ENCODE peak calls at places on chromosomes 11 and 22, in six cellular contexts. S, F, U, P, V and Q are unnamed samples. For H3K4me1, the result is how much of the 10 kb centered on the place peaks cover.

GRCh38 chr11:78822931-78823423 is 248.3 kb upstream of the NARS2 start:
- DNase-seq in P (peak), S (no peak), V (peak), F (no peak), U (no peak), Q (no peak)

GRCh38 chr11:62665630-62666258 is 632 bp downstream of the CSKMT start:
- DNase-seq in S (peak), P (peak), F (no peak), V (peak), U (peak), Q (no peak)

GRCh38 chr11:27596388-27596787 is 89.8 kb upstream of the LIN7C start:
- DNase-seq in U (no peak), V (no peak), S (no peak), P (no peak), F (no peak), Q (no peak)

GRCh38 chr11:19162946-19163345 is 38.8 kb downstream of the CSRP3 start:
- DNase-seq in S (no peak), V (no peak), P (no peak), U (no peak), F (no peak), Q (no peak)

GRCh38 chr11:31786996-31787685 is 24.0 kb downstream of the PAX6 start:
- DNase-seq in P (no peak), U (no peak), S (no peak), V (no peak), F (no peak), Q (no peak)

GRCh38 chr11:83252941-83253340 is 33.2 kb downstream of the CCDC90B start:
- DNase-seq in P (no peak), S (no peak), F (no peak), V (no peak), U (no peak), Q (no peak)

GRCh38 chr22:35552186-35552842 is 11.7 kb downstream of the RASD2 start:
- DNase-seq in P (no peak), U (peak), F (no peak), S (peak), V (no peak), Q (no peak)

GRCh38 chr22:24510694-24511625 is 15.8 kb downstream of the UPB1 start:
- DNase-seq in V (no peak), P (no peak), S (peak), F (no peak), U (peak), Q (no peak)

GRCh38 chr22:46977656-46978343 is 215.3 kb downstream of the TBC1D22A start:
- DNase-seq in S (no peak), F (no peak), P (no peak), U (no peak), V (no peak), Q (no peak)

GRCh38 chr11:87901366-87901765 is 273.9 kb downstream of the RAB38 start:
- DNase-seq in S (no peak), F (no peak), U (no peak), P (no peak), V (no peak), Q (no peak)

GRCh38 chr11:12245549-12245986 is 131.8 kb upstream of the PARVA start:
- DNase-seq in S (no peak), F (no peak), P (no peak), U (peak), V (no peak), Q (no peak)

GRCh38 chr11:12245091-12245490 is 132.3 kb upstream of the PARVA start:
- DNase-seq in P (no peak), S (no peak), V (no peak), F (no peak), U (peak), Q (no peak)

GRCh38 chr11:12246989-12247388 is 130.4 kb upstream of the PARVA start:
- DNase-seq in V (no peak), P (no peak), S (no peak), F (no peak), U (no peak), Q (no peak)

GRCh38 chr11:12247543-12248287 is 129.7 kb upstream of the PARVA start:
- DNase-seq in F (no peak), V (no peak), S (no peak), P (no peak), U (no peak), Q (no peak)

GRCh38 chr11:12246169-12246568 is 131.2 kb upstream of the PARVA start:
- DNase-seq in V (no peak), P (peak), F (no peak), U (peak), S (no peak), Q (no peak)
- H3K4me1 ChIP-seq in V (under half), P (under half), F (under half), U (half or more), S (under half), Q (under half)

DNA sequence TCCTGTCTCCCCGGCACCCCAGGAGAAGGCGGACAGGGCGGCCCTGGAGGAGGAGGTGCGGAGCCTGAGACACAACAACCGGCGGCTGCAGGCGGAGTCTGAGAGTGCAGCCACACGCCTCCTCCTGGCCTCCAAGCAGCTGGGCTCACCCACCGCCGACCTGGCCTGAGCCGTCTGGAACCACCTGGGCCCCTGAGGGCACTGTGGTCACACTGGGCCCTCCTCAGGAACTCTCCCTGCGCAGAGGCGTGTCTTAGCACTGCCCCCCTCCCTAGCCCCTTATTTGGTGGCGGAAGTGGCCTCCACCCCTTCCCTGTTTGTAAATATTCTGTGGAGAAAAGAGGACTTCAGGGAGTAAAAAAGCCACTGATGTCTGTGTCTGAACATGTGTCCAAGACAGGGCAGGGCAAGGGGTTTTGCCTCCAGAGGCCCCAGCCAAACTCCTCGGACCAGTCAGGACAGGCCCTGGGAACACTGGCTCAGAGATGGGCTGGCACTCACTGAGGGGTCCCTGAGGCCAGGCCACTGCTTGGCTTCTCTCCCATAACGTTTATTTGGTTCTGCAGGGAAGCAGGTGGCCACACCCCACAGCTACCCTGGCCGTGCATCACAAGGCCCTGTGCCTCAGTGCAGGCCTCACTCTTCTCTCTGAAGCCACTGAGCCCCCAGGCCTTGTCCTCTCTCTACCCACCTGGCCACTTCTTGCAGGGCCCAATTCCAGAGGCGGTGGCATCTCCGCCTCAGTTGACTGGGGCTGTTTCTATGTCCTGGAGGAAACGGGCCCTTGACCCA is 12.0 kb downstream of the RELA start:
- DNase-seq in U (no peak), V (no peak), F (no peak), P (peak), S (no peak), Q (peak)
- H3K27ac ChIP-seq in U (no peak), V (no peak), F (peak), P (peak), S (no peak), Q (peak)

DNA sequence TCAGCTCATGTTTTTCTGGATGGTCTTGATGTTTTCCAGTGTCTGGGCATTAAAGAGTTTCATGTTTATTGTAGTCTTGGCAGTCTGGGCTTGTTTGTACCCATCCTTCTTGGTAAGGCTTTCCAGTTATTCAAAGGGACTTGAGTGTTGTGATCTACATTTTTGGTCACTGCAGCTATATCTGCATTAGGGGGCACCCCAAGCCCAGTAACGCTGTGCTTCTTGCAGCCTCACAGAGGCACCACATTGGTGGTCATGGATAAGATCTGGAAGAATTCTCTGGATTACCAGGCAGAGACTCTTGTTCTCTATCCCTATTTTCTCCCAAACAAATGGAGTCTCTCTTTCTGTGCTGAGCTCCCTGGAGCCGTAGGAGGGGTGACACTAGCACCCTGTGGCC is 451.5 kb upstream of the FAT3 start:
- DNase-seq in S (no peak), F (no peak), U (no peak), P (no peak), V (no peak), Q (no peak)
- TF ChIP-seq CTCF in S (no peak), F (peak), U (no peak), P (no peak), V (no peak), Q (peak)

GRCh38 chr11:33732176-33732575 is 4.0 kb downstream of the CD59 start:
- DNase-seq in S (no peak), F (no peak), P (no peak), V (no peak), U (no peak), Q (no peak)

GRCh38 chr11:33734441-33735165 is 1.6 kb downstream of the CD59 start:
- DNase-seq in U (peak), V (peak), F (no peak), S (no peak), P (peak), Q (no peak)

GRCh38 chr11:33735166-33735425 is 1.1 kb downstream of the CD59 start:
- DNase-seq in P (no peak), S (peak), V (no peak), F (no peak), U (peak), Q (no peak)

GRCh38 chr11:33735426-33736147 is 636 bp downstream of the CD59 start:
- DNase-seq in S (peak), V (no peak), P (peak), F (no peak), U (peak), Q (no peak)

DNA sequence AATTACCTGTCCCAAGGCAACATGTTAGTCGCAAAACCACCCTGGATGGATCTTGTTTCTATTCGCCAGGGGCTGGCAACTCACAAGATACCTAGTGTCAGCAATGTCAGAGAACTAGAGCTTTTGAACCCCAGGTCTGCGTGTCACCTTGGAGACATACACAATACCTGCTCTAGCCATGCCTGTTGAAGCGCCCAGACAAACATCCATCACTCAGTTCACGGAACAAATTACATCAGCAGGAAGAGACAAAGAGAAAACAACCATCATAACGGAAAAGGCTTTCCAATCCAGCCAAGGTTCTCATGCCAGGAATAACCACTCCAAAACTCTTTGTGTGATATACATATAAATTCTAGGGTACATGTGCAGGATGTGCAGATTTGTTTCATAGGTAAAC is 2.2 kb downstream of the CD59 start:
- DNase-seq in V (no peak), P (no peak), U (no peak), S (no peak), F (no peak), Q (no peak)
- H3K4me1 ChIP-seq in V (under half), P (half or more), U (under half), S (under half), F (half or more), Q (half or more)

DNA sequence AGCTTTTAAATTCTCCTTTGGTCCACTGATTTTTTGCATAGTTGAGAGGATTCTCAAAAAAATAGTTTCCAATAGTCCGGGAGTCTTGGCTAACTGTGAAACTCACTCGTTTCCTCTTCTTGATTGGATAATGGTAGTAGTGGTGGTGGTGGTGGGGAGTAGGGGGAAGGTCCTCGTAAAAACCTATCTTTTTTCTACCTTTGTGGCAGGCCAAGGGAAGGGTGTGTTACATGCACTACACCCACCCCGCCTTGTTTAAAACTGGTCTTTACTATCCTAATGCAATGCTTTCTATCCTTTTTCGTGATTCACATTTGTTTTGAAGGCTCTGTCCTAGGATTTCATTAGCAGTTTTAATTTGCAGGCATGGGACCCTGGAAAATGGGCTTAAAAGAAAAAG is 4.8 kb downstream of the TEAD1 start:
- DNase-seq in V (no peak), U (no peak), S (no peak), P (no peak), F (no peak), Q (no peak)
- H3K27ac ChIP-seq in V (peak), U (no peak), S (no peak), P (no peak), F (peak), Q (peak)

DNA sequence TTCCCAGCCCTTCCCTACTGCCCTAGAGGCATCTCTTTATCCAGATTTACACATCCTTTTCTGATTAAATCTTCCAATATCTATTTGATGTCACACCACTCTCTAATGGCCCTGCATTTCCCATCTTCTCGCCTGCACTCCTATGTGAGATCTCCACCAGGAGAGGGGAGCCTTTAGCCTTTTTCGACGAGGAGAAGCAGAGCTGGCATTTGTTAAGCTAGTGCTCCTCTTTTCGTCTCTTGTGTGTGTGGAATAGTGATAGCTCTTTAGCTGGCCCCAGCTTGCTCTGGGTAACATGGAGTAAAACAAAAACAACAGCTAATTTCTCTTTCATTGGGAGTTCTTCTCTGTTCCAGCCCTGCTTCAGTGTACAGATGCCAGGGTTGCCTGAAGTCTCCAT is 536.5 kb downstream of the NTM start:
- DNase-seq in V (no peak), P (no peak), F (no peak), U (no peak), S (no peak), Q (no peak)
- TF ChIP-seq CTCF in V (no peak), P (no peak), F (no peak), U (no peak), S (no peak), Q (peak)

GRCh38 chr11:81245791-81246190 is 1487.9 kb downstream of the FAM181B start:
- DNase-seq in P (no peak), U (no peak), V (no peak), S (no peak), F (no peak), Q (no peak)
- H3K4me1 ChIP-seq in P (under half), U (under half), V (under half), S (under half), F (under half), Q (under half)

DNA sequence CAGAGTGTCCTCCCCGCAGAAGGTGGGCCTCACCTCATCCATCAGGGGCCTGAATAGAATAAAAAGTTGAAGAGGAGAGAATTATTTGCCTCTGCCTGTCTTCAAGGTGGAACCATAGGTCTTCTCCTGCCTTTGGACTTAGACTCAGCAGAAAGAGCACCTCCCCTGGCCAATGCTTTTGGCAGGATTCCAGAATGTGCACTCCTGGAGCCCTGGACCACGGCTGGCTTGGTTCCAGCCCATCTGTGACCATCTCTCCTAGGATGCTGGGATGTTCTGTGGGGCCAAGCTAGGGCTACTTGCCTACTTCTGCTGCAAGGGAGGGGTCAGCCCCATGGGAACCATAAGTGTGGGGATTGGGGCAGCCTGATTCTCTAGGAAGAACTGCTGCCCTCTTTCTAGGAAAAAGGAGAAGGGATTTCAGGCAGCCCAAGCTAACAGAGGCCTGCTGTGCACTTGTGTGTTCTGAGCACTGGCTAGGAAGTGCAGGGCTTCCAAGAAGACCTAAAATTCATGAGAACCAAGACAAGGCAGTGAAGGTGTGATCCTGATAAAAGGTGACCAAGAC is 32.2 kb upstream of the SHANK2 start:
- DNase-seq in F (no peak), P (no peak), V (no peak), S (no peak), U (peak), Q (no peak)
- H3K27ac ChIP-seq in F (no peak), P (no peak), V (no peak), S (no peak), U (peak), Q (no peak)

DNA sequence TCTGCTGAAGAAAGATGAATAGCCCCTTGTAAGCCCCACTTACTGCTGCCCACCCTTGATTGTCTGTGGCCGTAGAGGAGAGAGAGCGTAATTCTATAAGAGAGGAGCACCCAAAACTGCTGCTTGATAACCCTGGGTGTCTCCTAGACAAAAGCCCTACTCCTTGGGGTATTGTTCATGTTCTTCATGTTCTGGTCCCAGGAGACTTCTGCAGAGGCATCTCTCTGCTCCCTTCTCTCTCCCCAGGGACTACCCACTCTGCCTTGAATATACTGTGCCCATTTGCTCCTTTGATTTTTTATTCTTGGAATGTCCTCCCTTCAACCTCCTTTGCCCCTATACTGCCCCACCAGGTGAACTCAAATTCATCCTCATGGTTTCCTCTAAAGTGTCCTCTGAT is 417.8 kb upstream of the CADM1 start:
- DNase-seq in U (no peak), F (no peak), S (peak), P (no peak), V (no peak), Q (no peak)
- TF ChIP-seq CTCF in U (no peak), F (no peak), S (peak), P (no peak), V (no peak), Q (no peak)

GRCh38 chr22:22907551-22908494 is 20.2 kb downstream of the IGLL5 start:
- DNase-seq in U (no peak), P (no peak), V (no peak), F (no peak), S (no peak), Q (no peak)
- H3K4me1 ChIP-seq in U (under half), P (under half), V (under half), F (under half), S (under half), Q (under half)